ENCODE peak calls at places on chromosomes 11 and 22, in seven cellular contexts. T is GM06990, D is Calu3, O is brain microvascular endothelial cell, C is endothelial cell, X is left lung, Z is mesothelial cell of epicardium. U is an unnamed sample.

GRCh38 chr22:37999640-38000272 is 15.4 kb upstream of the SOX10 start:
- DNase-seq in T (no peak), D (peak; percentile 83), O (peak; percentile 54), C (no peak), X (no peak), Z (no peak), U (no peak)

GRCh38 chr22:30324008-30324730 is 2.6 kb downstream of the TBC1D10A start:
- DNase-seq in T (no peak), D (no peak), O (no peak), C (no peak), X (no peak), Z (no peak), U (no peak)

GRCh38 chr22:20206709-20207215 is 55.9 kb upstream of the CCDC188 start:
- DNase-seq in T (peak; percentile 22), D (peak; percentile 44), O (peak; percentile 14), C (no peak), X (no peak), Z (no peak), U (no peak)

GRCh38 chr22:21755855-21756284 is 20.3 kb upstream of the YPEL1 start:
- DNase-seq in T (no peak), D (no peak), O (peak; percentile 92), C (no peak), X (no peak), Z (no peak), U (peak; percentile 46)

GRCh38 chr11:76163289-76163880 is 42.9 kb downstream of the WNT11 start:
- DNase-seq in T (no peak), D (no peak), O (no peak), C (no peak), X (peak; percentile 54), Z (no peak), U (no peak)

GRCh38 chr11:125256471-125257010 is 92.0 kb downstream of the PKNOX2 start:
- DNase-seq in T (no peak), D (no peak), O (no peak), C (no peak), X (no peak), Z (no peak), U (no peak)

GRCh38 chr11:77705195-77705876 is 67.7 kb upstream of the CLNS1A start:
- DNase-seq in T (no peak), D (peak; percentile 79), O (peak; percentile 62), C (no peak), X (no peak), Z (no peak), U (no peak)

GRCh38 chr11:17250561-17251350 is 25.8 kb upstream of the NUCB2 start:
- DNase-seq in T (no peak), D (no peak), O (no peak), C (no peak), X (no peak), Z (no peak), U (no peak)

GRCh38 chr11:12786891-12787290 is 112.7 kb downstream of the TEAD1 start:
- DNase-seq in T (no peak), D (no peak), O (no peak), C (no peak), X (no peak), Z (no peak), U (no peak)

GRCh38 chr22:44311855-44312170 is 938 bp downstream of the SHISAL1 start:
- DNase-seq in T (no peak), D (no peak), O (peak; percentile 77), C (no peak), X (peak; percentile 21), Z (no peak), U (no peak)

GRCh38 chr22:43827926-43828710 is 16.0 kb upstream of the EFCAB6 start:
- DNase-seq in T (no peak), D (no peak), O (no peak), C (no peak), X (no peak), Z (no peak), U (no peak)

GRCh38 chr11:130434521-130435223 is 6.3 kb upstream of the ADAMTS8 start:
- DNase-seq in T (peak; percentile 35), D (peak; percentile 64), O (peak; percentile 69), C (peak; percentile 72), X (no peak), Z (no peak), U (peak; percentile 75)

GRCh38 chr11:87743002-87743401 is 432.2 kb downstream of the RAB38 start:
- DNase-seq in T (no peak), D (no peak), O (no peak), C (no peak), X (no peak), Z (no peak), U (no peak)

GRCh38 chr22:44305888-44306287 is 6.9 kb downstream of the SHISAL1 start:
- DNase-seq in T (no peak), D (no peak), O (no peak), C (no peak), X (peak; percentile 51), Z (no peak), U (no peak)

GRCh38 chr11:46918087-46918751 is at the start of gene LRP4:
- DNase-seq in T (no peak), D (peak; percentile 66), O (no peak), C (peak; percentile 72), X (peak; percentile 82), Z (peak; percentile 49), U (peak; percentile 88)

GRCh38 chr11:8709002-8709672 is 26.5 kb downstream of the RPL27A start:
- DNase-seq in T (no peak), D (no peak), O (no peak), C (no peak), X (no peak), Z (no peak), U (no peak)

GRCh38 chr11:71542856-71543743 is 5.1 kb upstream of the KRTAP5-9 start:
- DNase-seq in T (peak; percentile 60), D (no peak), O (no peak), C (no peak), X (no peak), Z (no peak), U (no peak)

GRCh38 chr22:21102659-21103267 is 57.0 kb downstream of the LRRC74B start:
- DNase-seq in T (peak; percentile 48), D (peak; percentile 91), O (peak; percentile 45), C (peak; percentile 90), X (peak; percentile 91), Z (peak; percentile 70), U (peak; percentile 83)

GRCh38 chr22:43270314-43270908 is 72.8 kb downstream of the SCUBE1 start:
- DNase-seq in T (no peak), D (peak; percentile 19), O (no peak), C (peak; percentile 38), X (no peak), Z (no peak), U (peak; percentile 45)

GRCh38 chr22:28139993-28140392 is 220.9 kb upstream of the PITPNB start:
- DNase-seq in T (no peak), D (no peak), O (peak; percentile 83), C (no peak), X (no peak), Z (no peak), U (no peak)

GRCh38 chr22:23565942-23566715 is 14.0 kb downstream of the IGLL1 start:
- DNase-seq in T (no peak), D (peak; percentile 23), O (no peak), C (peak; percentile 22), X (no peak), Z (no peak), U (no peak)

GRCh38 chr11:82906236-82906635 is 4.7 kb downstream of the DDIAS start:
- DNase-seq in T (no peak), D (no peak), O (no peak), C (no peak), X (no peak), Z (no peak), U (peak; percentile 13)

DNA sequence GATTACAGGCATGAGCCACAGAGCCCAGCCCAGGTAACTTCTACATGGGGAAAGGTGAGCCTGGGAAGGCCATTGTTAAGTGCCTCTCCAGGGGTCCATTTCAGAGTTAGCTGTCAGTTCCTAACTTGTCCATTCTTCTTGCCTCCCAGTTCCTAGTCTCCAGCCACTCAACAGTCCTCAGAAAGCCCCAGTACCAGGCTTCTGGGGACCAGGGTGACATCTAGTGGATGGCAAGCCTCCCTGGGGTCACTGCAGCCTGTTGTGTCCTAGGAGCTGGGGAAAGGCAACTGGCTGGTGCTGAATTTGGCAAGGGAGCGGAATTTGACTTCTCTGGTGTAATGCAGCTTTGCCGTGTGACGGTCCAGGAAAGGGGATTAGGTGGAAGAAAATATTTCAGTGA is 2.1 kb downstream of the LGALS12 start:
- DNase-seq in T (no peak), D (peak; percentile 72), O (no peak), C (peak; percentile 42), X (no peak), Z (no peak), U (no peak)
- TF ChIP-seq CTCF in T (peak; percentile 69), D (peak; percentile 14), O (peak; percentile 53), C (no peak), X (peak; percentile 44), Z (no peak), U (peak; percentile 51)

GRCh38 chr11:64359712-64360402 is 895 bp downstream of the RPS6KA4 start:
- DNase-seq in T (peak; percentile 59), D (no peak), O (no peak), C (no peak), X (peak; percentile 85), Z (no peak), U (no peak)
- TF ChIP-seq CTCF in T (no peak), D (no peak), O (no peak), C (no peak), X (no peak), Z (no peak), U (peak; percentile 46)

DNA sequence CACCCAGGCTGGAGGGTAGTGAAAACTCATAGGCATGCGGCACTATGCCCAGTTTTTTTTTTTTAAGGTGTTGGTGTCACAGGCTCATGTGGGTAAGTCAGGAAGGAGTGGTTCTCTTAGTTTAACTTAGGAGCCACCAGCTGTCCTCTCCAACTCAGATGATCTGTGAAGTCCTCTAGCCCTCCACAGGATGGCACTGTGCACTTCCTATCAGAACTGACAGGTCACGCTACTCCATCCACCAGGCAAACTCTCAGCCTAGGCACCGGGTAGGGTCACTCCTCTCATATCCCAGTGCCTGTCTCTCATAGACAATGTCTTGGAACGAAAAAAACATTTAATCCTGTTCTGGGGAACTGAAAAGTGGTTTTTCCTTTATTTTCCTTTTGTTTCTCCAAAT is 16.5 kb downstream of the NAP1L4 start:
- DNase-seq in T (no peak), D (peak; percentile 19), O (peak; percentile 18), C (no peak), X (no peak), Z (no peak), U (peak; percentile 36)
- TF ChIP-seq CTCF in T (peak; percentile 63), D (peak; percentile 29), O (peak; percentile 73), C (no peak), X (peak; percentile 23), Z (no peak), U (peak; percentile 48)

GRCh38 chr22:45318558-45319318 is 9.0 kb downstream of the FAM118A start:
- DNase-seq in T (peak; percentile 45), D (no peak), O (no peak), C (no peak), X (no peak), Z (no peak), U (peak; percentile 76)

GRCh38 chr22:45316796-45317526 is 7.2 kb downstream of the FAM118A start:
- DNase-seq in T (no peak), D (no peak), O (no peak), C (no peak), X (no peak), Z (no peak), U (no peak)

GRCh38 chr22:45318168-45318557 is 8.4 kb downstream of the FAM118A start:
- DNase-seq in T (peak; percentile 70), D (peak; percentile 56), O (peak; percentile 97), C (peak; percentile 40), X (no peak), Z (peak; percentile 58), U (peak; percentile 83)

GRCh38 chr22:45319319-45319675 is 9.6 kb downstream of the FAM118A start:
- DNase-seq in T (no peak), D (no peak), O (peak; percentile 41), C (no peak), X (no peak), Z (no peak), U (no peak)

GRCh38 chr22:45317551-45318167 is 7.9 kb downstream of the FAM118A start:
- DNase-seq in T (no peak), D (peak; percentile 45), O (peak; percentile 32), C (peak; percentile 31), X (no peak), Z (no peak), U (no peak)
- TF ChIP-seq CTCF in T (no peak), D (peak; percentile 20), O (peak; percentile 53), C (no peak), X (no peak), Z (no peak), U (no peak)